ENCODE peak calls at places on chromosomes 12 and 14, in eight cellular contexts. Y is activated CD8-positive, alpha-beta memory T cell treated with anti-CD3 and anti-CD28 coated beads, Interleukin-2, amount 50 U/mL, for 4 hours; I is endothelial cell; T is AG10803; B is stimulated activated CD8-positive, alpha-beta memory T cell treated with anti-CD3 and anti-CD28 coated beads, Interleukin-4, amount 100 ng/mL, for 24 hours; U is foreskin fibroblast; X is OCI-LY7; R is testis. H is an unnamed sample.

GRCh38 chr14:106094654-106095189 is 568.3 kb downstream of the TMEM121 start:
- DNase-seq in Y (no peak), I (no peak), T (no peak), B (no peak), U (no peak), X (no peak), R (no peak), H (peak)

GRCh38 chr14:58138065-58138718 is 13.8 kb downstream of the ARMH4 start:
- DNase-seq in Y (no peak), I (no peak), T (no peak), B (no peak), U (no peak), X (no peak), R (no peak), H (no peak)

GRCh38 chr12:10301103-10301502 is 6.6 kb upstream of the KLRD1 start:
- DNase-seq in Y (peak), I (no peak), T (no peak), B (peak), U (no peak), X (no peak), R (no peak), H (no peak)

GRCh38 chr12:52300796-52301691 is 9.7 kb upstream of the KRT81 start:
- DNase-seq in Y (no peak), I (no peak), T (no peak), B (no peak), U (peak), X (no peak), R (no peak), H (no peak)

GRCh38 chr12:68446896-68447806 is 115.0 kb upstream of the MDM1 start:
- DNase-seq in Y (no peak), I (no peak), T (peak), B (no peak), U (peak), X (no peak), R (no peak), H (peak)

GRCh38 chr14:67584931-67585330 is 15.1 kb downstream of the PIGH start:
- DNase-seq in Y (no peak), I (no peak), T (no peak), B (no peak), U (no peak), X (no peak), R (peak), H (no peak)

GRCh38 chr14:54689928-54690327 is 123.0 kb downstream of the SAMD4A start:
- DNase-seq in Y (no peak), I (no peak), T (no peak), B (no peak), U (no peak), X (no peak), R (no peak), H (no peak)

GRCh38 chr14:69059658-69060648 is 80.9 kb upstream of the ACTN1 start:
- DNase-seq in Y (no peak), I (no peak), T (peak), B (no peak), U (peak), X (no peak), R (peak), H (no peak)

GRCh38 chr12:52168019-52168717 is 23.6 kb downstream of the KRT80 start:
- DNase-seq in Y (no peak), I (no peak), T (no peak), B (no peak), U (peak), X (no peak), R (no peak), H (no peak)

GRCh38 chr14:100059433-100059781 is 5.8 kb upstream of the EVL start:
- DNase-seq in Y (no peak), I (no peak), T (no peak), B (no peak), U (no peak), X (no peak), R (no peak), H (no peak)

GRCh38 chr12:2291182-2291832 is 238.5 kb downstream of the CACNA1C start:
- DNase-seq in Y (peak), I (peak), T (no peak), B (no peak), U (peak), X (peak), R (peak), H (peak)

GRCh38 chr14:77544571-77544970 is 46.0 kb upstream of the ISM2 start:
- DNase-seq in Y (no peak), I (no peak), T (no peak), B (no peak), U (no peak), X (no peak), R (no peak), H (no peak)

GRCh38 chr14:85535316-85535715 is 5.4 kb downstream of the FLRT2 start:
- DNase-seq in Y (no peak), I (no peak), T (no peak), B (no peak), U (peak), X (no peak), R (no peak), H (no peak)

GRCh38 chr12:116513944-116514343 is 45.2 kb upstream of the MAP1LC3B2 start:
- DNase-seq in Y (no peak), I (no peak), T (no peak), B (no peak), U (no peak), X (no peak), R (no peak), H (no peak)

GRCh38 chr12:64169999-64170398 is 52.1 kb downstream of the KICS2 start:
- DNase-seq in Y (no peak), I (no peak), T (no peak), B (no peak), U (peak), X (no peak), R (no peak), H (no peak)

GRCh38 chr14:20499108-20499507 is 6.2 kb upstream of the RNASE10 start:
- DNase-seq in Y (no peak), I (no peak), T (no peak), B (no peak), U (no peak), X (no peak), R (no peak), H (peak)

GRCh38 chr12:120903382-120903817 is 758 bp downstream of the SPPL3 start:
- DNase-seq in Y (peak), I (peak), T (peak), B (peak), U (peak), X (peak), R (peak), H (no peak)